ENCODE peak calls at places on chromosomes 13 and 19, in nine cellular contexts. V is mammary epithelial cell, J is sigmoid colon, L is nephron progenitor cell, P is PC-3, H is mesothelial cell of epicardium, N is neural progenitor cell, W is fibroblast of mammary gland, Z is fibroblast of villous mesenchyme. Q is an unnamed sample.

GRCh38 chr13:106378263-106378662 is 157.2 kb downstream of the EFNB2 start:
- DNase-seq in V (no peak), J (no peak), L (no peak), P (no peak), H (no peak), N (no peak), W (no peak), Z (no peak), Q (no peak)

GRCh38 chr13:21812192-21812626 is 141.3 kb downstream of the FGF9 start:
- DNase-seq in V (peak), J (no peak), L (peak), P (no peak), H (peak), N (peak), W (no peak), Z (no peak), Q (no peak)

GRCh38 chr13:99433543-99434075 is 67.7 kb upstream of the TM9SF2 start:
- DNase-seq in V (no peak), J (no peak), L (no peak), P (no peak), H (no peak), N (no peak), W (no peak), Z (no peak), Q (peak)

GRCh38 chr13:38758278-38758677 is 71.4 kb downstream of the FREM2 start:
- DNase-seq in V (no peak), J (no peak), L (no peak), P (no peak), H (no peak), N (peak), W (no peak), Z (no peak), Q (no peak)

GRCh38 chr19:43642531-43642930 is 2.9 kb upstream of the CADM4 start:
- DNase-seq in V (no peak), J (no peak), L (no peak), P (no peak), H (no peak), N (no peak), W (no peak), Z (no peak), Q (no peak)

GRCh38 chr19:13002389-13002898 is 7.2 kb downstream of the NFIX start:
- DNase-seq in V (no peak), J (peak), L (no peak), P (no peak), H (no peak), N (no peak), W (no peak), Z (no peak), Q (no peak)

GRCh38 chr19:42201489-42202289 is 15.8 kb downstream of the DEDD2 start:
- DNase-seq in V (no peak), J (no peak), L (no peak), P (no peak), H (no peak), N (no peak), W (no peak), Z (no peak), Q (peak)

GRCh38 chr13:51942189-51942588 is 69.1 kb downstream of the ATP7B start:
- DNase-seq in V (peak), J (no peak), L (no peak), P (peak), H (no peak), N (no peak), W (no peak), Z (no peak), Q (no peak)

GRCh38 chr19:3506384-3507340 is 551 bp downstream of the FZR1 start:
- DNase-seq in V (peak), J (peak), L (peak), P (peak), H (no peak), N (peak), W (no peak), Z (no peak), Q (peak)

GRCh38 chr19:17739121-17739875 is 12.0 kb upstream of the FCHO1 start:
- DNase-seq in V (no peak), J (no peak), L (peak), P (no peak), H (no peak), N (no peak), W (no peak), Z (peak), Q (no peak)

GRCh38 chr19:10105241-10106099 is 692 bp upstream of the PPAN start:
- DNase-seq in V (no peak), J (no peak), L (no peak), P (no peak), H (no peak), N (no peak), W (no peak), Z (no peak), Q (peak)

GRCh38 chr13:36981156-36981743 is 17.9 kb downstream of the ALG5 start:
- DNase-seq in V (peak), J (no peak), L (no peak), P (peak), H (no peak), N (peak), W (peak), Z (peak), Q (no peak)

GRCh38 chr13:63403726-63404125 is 1988.1 kb upstream of the PCDH20 start:
- DNase-seq in V (no peak), J (no peak), L (no peak), P (no peak), H (no peak), N (no peak), W (no peak), Z (no peak), Q (no peak)

GRCh38 chr19:21491161-21491560 is 14.2 kb upstream of the ZNF429 start:
- DNase-seq in V (peak), J (no peak), L (no peak), P (no peak), H (no peak), N (no peak), W (peak), Z (no peak), Q (no peak)

GRCh38 chr19:45340899-45341453 is 426 bp downstream of the KLC3 start:
- DNase-seq in V (peak), J (no peak), L (no peak), P (no peak), H (no peak), N (peak), W (peak), Z (no peak), Q (no peak)

GRCh38 chr13:114071441-114071840 is 61.0 kb downstream of the RASA3 start:
- DNase-seq in V (no peak), J (peak), L (no peak), P (no peak), H (no peak), N (peak), W (no peak), Z (no peak), Q (no peak)

GRCh38 chr13:110874508-110874960 is 40.3 kb downstream of the ANKRD10 start:
- DNase-seq in V (peak), J (peak), L (peak), P (peak), H (peak), N (peak), W (peak), Z (peak), Q (peak)

GRCh38 chr19:40933025-40933424 is 51.0 kb upstream of the CYP2A7 start:
- DNase-seq in V (no peak), J (no peak), L (no peak), P (peak), H (no peak), N (peak), W (peak), Z (peak), Q (no peak)

GRCh38 chr13:106555631-106556328 is 12.2 kb downstream of the ARGLU1 start:
- DNase-seq in V (no peak), J (no peak), L (no peak), P (no peak), H (no peak), N (no peak), W (no peak), Z (no peak), Q (no peak)

GRCh38 chr13:20303636-20304035 is 71.5 kb upstream of the GJB6 start:
- DNase-seq in V (peak), J (no peak), L (no peak), P (peak), H (no peak), N (no peak), W (no peak), Z (no peak), Q (no peak)

GRCh38 chr19:51096473-51097165 is 11.6 kb downstream of the CTU1 start:
- DNase-seq in V (no peak), J (no peak), L (no peak), P (peak), H (no peak), N (peak), W (peak), Z (no peak), Q (peak)

GRCh38 chr19:31347828-31348314 is 1.4 kb downstream of the TSHZ3 start:
- DNase-seq in V (no peak), J (peak), L (no peak), P (no peak), H (no peak), N (no peak), W (peak), Z (peak), Q (no peak)

GRCh38 chr13:98481511-98481951 is 95.4 kb downstream of the STK24 start:
- DNase-seq in V (no peak), J (peak), L (no peak), P (no peak), H (no peak), N (no peak), W (no peak), Z (peak), Q (no peak)

GRCh38 chr13:102399791-102400618 is 1.8 kb downstream of the FGF14 start:
- DNase-seq in V (peak), J (peak), L (peak), P (no peak), H (no peak), N (peak), W (peak), Z (no peak), Q (peak)

GRCh38 chr13:33312150-33312908 is 26.8 kb upstream of the STARD13 start:
- DNase-seq in V (peak), J (no peak), L (no peak), P (no peak), H (no peak), N (no peak), W (peak), Z (peak), Q (no peak)
- TF ChIP-seq CTCF in V (peak), J (no peak), L (no peak), P (peak), H (no peak), N (no peak), W (peak), Z (peak), Q (no peak)

GRCh38 chr13:60080871-60081270 is 82.9 kb downstream of the DIAPH3 start:
- DNase-seq in V (no peak), J (no peak), L (no peak), P (no peak), H (no peak), N (no peak), W (peak), Z (peak), Q (no peak)
- TF ChIP-seq CTCF in V (no peak), J (no peak), L (no peak), P (no peak), H (no peak), N (no peak), W (no peak), Z (no peak), Q (no peak)

GRCh38 chr19:33133438-33134031 is 1.6 kb downstream of the WDR88 start:
- DNase-seq in V (no peak), J (no peak), L (peak), P (no peak), H (no peak), N (peak), W (peak), Z (peak), Q (no peak)

GRCh38 chr19:33134571-33135041 is 2.7 kb downstream of the WDR88 start:
- DNase-seq in V (no peak), J (no peak), L (peak), P (no peak), H (no peak), N (peak), W (no peak), Z (no peak), Q (peak)

GRCh38 chr19:33130433-33130832 is 1.5 kb upstream of the WDR88 start:
- DNase-seq in V (no peak), J (no peak), L (no peak), P (no peak), H (no peak), N (no peak), W (no peak), Z (no peak), Q (no peak)

GRCh38 chr19:33132021-33132420 is at the start of gene WDR88:
- DNase-seq in V (no peak), J (no peak), L (no peak), P (no peak), H (no peak), N (no peak), W (no peak), Z (no peak), Q (no peak)

DNA sequence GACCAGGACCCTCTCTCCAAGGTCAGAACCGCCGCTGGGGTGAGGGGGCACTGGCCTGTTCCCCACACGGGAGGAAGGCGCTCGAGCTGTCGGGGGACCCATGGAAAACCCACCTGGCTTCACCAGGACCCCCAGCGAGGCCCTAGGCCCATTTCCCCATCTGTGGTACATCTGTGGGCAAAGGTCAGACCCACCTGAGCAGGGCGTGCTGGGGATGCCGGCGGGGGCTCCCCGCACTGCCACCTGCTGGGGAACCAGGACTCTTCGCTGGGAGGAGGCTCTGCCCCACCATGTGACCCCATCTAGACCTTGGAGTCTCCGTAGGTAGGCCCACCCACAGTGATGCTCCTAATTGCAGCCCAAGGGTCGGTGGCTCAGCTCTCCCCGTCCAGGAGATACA is 511 bp downstream of the WDR88 start:
- DNase-seq in V (no peak), J (no peak), L (no peak), P (no peak), H (no peak), N (peak), W (no peak), Z (no peak), Q (no peak)
- TF ChIP-seq CTCF in V (no peak), J (no peak), L (no peak), P (peak), H (no peak), N (peak), W (peak), Z (peak), Q (no peak)

GRCh38 chr19:49488046-49488862 is 846 bp downstream of the RPL13A start:
- DNase-seq in V (no peak), J (no peak), L (no peak), P (no peak), H (no peak), N (peak), W (no peak), Z (no peak), Q (no peak)

GRCh38 chr19:49486232-49486631 is 1.2 kb upstream of the RPL13A start:
- DNase-seq in V (no peak), J (no peak), L (no peak), P (no peak), H (no peak), N (peak), W (no peak), Z (no peak), Q (no peak)

GRCh38 chr19:49488863-49489537 is 1.6 kb downstream of the RPL13A start:
- DNase-seq in V (no peak), J (no peak), L (no peak), P (no peak), H (no peak), N (peak), W (no peak), Z (no peak), Q (no peak)

GRCh38 chr19:49486710-49487276 is 615 bp upstream of the RPL13A start:
- DNase-seq in V (no peak), J (peak), L (no peak), P (no peak), H (no peak), N (no peak), W (no peak), Z (no peak), Q (no peak)

GRCh38 chr19:49487277-49488045 is at the start of gene RPL13A:
- DNase-seq in V (peak), J (peak), L (peak), P (peak), H (peak), N (peak), W (peak), Z (peak), Q (peak)
- TF ChIP-seq CTCF in V (no peak), J (no peak), L (no peak), P (no peak), H (no peak), N (no peak), W (no peak), Z (no peak), Q (no peak)

Q was measured in activated CD8-positive, alpha-beta T cell treated with anti-CD3 and anti-CD28 coated beads for 36 hours.